ENCODE peak calls at places on chromosomes 12 and 14, in six cellular contexts. M is CD4-positive, CD25-positive, alpha-beta regulatory T cell; A is Peyer's patch; E is lung; H is GM23248; W is fibroblast of lung. U is an unnamed sample.

GRCh38 chr12:116861331-116861730 is 19.9 kb downstream of the HRK start:
- DNase-seq in H (peak; percentile 78), E (no peak), A (peak; percentile 82), M (peak; percentile 37), W (peak; percentile 77), U (peak; percentile 36)

GRCh38 chr12:6204533-6205143 is 4.4 kb downstream of the CD9 start:
- DNase-seq in H (no peak), E (no peak), M (no peak), W (no peak), A (no peak), U (no peak)

GRCh38 chr12:31310488-31310887 is 15.5 kb downstream of the SINHCAF start:
- DNase-seq in A (no peak), M (no peak), W (no peak), H (no peak), E (no peak), U (no peak)

GRCh38 chr12:52354197-52354596 is 13.1 kb downstream of the KRT85 start:
- DNase-seq in W (no peak), H (no peak), E (no peak), M (no peak), A (no peak), U (no peak)

GRCh38 chr14:94679941-94680340 is 67.8 kb downstream of the SERPINA3 start:
- DNase-seq in H (no peak), A (no peak), E (no peak), W (no peak), M (no peak), U (no peak)

GRCh38 chr12:89832336-89832735 is 123.7 kb upstream of the ATP2B1 start:
- DNase-seq in W (no peak), E (no peak), M (no peak), A (no peak), H (no peak), U (no peak)

GRCh38 chr14:55245657-55246268 is 25.5 kb upstream of the FBXO34 start:
- DNase-seq in W (peak; percentile 18), H (peak; percentile 55), E (no peak), A (no peak), M (peak; percentile 51), U (no peak)

GRCh38 chr14:104222396-104223036 is 84.1 kb downstream of the KIF26A start:
- DNase-seq in H (no peak), E (no peak), W (no peak), M (no peak), A (no peak), U (no peak)

GRCh38 chr12:11673666-11674464 is 24.4 kb downstream of the ETV6 start:
- DNase-seq in W (peak; percentile 48), A (no peak), M (no peak), E (no peak), H (peak; percentile 43), U (no peak)

GRCh38 chr12:1811948-1812291 is 8.4 kb upstream of the LRTM2 start:
- DNase-seq in E (no peak), A (no peak), W (no peak), H (no peak), M (no peak), U (no peak)

GRCh38 chr12:1812650-1813302 is 7.6 kb upstream of the LRTM2 start:
- DNase-seq in H (peak; percentile 36), A (peak; percentile 46), M (no peak), W (peak; percentile 45), E (peak; percentile 51), U (no peak)

GRCh38 chr12:1810931-1811280 is 9.5 kb upstream of the LRTM2 start:
- DNase-seq in W (no peak), M (no peak), A (no peak), E (no peak), H (no peak), U (no peak)

GRCh38 chr12:1810201-1810930 is 10.0 kb upstream of the LRTM2 start:
- DNase-seq in H (no peak), A (no peak), W (peak; percentile 66), E (no peak), M (no peak), U (no peak)

DNA sequence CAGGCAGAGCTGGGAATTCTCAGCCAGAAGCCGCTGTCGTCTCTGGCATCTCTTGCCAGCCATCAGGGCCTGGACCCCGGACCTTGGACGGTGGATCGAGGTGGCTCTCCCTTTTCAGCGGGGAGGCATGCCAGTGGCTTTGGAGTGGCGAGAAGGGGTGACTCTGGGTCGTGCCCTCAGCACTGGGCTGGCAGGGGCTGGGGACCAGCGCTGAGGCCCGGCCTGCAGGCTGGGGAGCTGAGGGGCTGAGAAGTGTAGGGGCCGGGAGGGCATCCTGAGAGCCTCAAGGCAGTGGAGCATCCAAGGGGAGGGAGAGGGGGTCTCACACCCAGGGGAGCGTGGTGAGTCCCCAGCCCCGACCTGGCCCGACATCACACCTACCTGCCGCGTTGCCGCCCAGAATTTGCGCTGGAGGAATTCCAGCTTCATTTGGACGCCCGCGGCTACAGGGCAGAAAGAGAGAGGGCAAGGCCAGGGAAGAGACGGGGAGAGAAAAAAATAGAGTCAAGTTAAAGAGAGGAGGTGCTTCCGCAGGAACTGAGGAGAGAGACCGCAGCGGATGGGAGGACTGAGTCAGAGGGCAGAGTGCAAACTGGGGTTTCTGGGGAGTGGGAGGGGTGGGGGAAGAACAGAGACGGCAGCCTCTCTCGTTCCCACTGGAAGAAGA is 9.0 kb upstream of the LRTM2 start:
- DNase-seq in E (no peak), W (peak; percentile 79), M (no peak), H (no peak), A (no peak), U (no peak)
- H3K27ac ChIP-seq in E (no peak overlapping the region), W (no peak overlapping the region), M (peak overlapping the region; percentile 2), H (no peak overlapping the region), A (peak overlapping the region; percentile 59), U (no peak overlapping the region)

DNA sequence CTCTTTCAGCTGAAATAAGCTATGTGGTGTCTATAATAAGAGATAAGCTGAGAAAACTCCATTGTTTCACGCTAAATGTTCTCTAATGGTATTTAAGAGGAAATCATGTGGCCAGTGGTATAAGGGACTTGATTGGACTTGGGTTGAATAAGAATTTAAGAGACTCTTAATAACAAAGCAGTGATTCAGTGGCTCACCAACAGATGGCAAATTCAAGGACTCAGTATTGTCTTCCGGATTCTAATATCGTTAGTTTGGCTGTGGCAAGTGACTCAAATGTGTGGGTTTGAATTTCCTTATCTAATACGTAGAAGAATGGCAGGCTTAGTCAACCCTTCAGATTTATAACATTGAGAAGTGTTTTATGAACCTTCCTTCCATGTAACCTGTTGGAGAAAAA is 49.1 kb upstream of the KCNH3 start:
- DNase-seq in M (no peak), W (peak; percentile 99), E (no peak), A (no peak), H (peak; percentile 58), U (no peak)
- H3K27ac ChIP-seq in M (no peak overlapping the region), W (no peak overlapping the region), E (no peak overlapping the region), A (no peak overlapping the region), H (no peak overlapping the region), U (no peak overlapping the region)

GRCh38 chr14:90676356-90676755 is 139.9 kb downstream of the TTC7B start:
- DNase-seq in A (no peak), M (no peak), W (peak; percentile 39), E (no peak), H (peak; percentile 37), U (no peak)
- H3K27ac ChIP-seq in A (no peak overlapping the region), M (no peak overlapping the region), W (no peak overlapping the region), E (peak overlapping the region; percentile 75), H (peak overlapping the region; percentile 26), U (no peak overlapping the region)

DNA sequence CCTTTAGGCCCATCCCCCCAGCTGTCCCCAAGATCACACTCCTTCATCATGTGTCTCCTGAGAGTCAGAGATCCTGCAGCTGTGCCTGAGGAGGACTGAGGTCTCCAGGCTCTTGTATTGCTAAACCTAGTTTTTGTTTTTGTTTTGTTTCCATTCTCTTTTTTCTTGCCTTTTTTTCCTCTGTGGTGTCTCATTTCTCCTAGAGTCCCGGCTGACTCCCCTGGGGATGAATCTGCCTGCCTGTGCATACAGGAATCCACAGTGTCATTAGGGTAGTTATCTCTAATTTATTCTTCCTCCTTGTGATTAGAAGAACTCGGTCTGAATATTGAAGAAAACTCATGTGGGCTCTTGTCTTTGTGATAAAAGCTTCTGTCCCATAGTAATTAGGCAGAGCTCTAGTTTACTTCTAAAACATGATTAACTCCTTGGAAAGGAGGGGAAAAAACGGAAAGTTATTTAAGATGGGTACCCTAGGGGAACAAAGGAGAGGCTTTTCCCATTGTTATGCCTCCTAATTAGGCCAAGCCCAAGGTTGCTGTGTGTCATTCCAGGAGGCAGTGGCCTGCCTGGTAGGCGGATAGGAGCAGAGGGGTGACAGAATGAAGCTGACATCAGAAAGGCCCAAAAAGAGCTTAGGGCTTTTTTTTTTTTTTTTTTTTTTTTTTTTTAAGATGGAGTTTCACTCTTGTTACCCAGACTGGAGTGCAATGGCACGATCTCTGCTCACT is 343.1 kb downstream of the ZFP36L1 start:
- DNase-seq in A (no peak), M (no peak), H (no peak), W (no peak), E (no peak), U (no peak)
- H3K27ac ChIP-seq in A (no peak overlapping the region), M (no peak overlapping the region), H (no peak overlapping the region), W (no peak overlapping the region), E (no peak overlapping the region), U (no peak overlapping the region)

DNA sequence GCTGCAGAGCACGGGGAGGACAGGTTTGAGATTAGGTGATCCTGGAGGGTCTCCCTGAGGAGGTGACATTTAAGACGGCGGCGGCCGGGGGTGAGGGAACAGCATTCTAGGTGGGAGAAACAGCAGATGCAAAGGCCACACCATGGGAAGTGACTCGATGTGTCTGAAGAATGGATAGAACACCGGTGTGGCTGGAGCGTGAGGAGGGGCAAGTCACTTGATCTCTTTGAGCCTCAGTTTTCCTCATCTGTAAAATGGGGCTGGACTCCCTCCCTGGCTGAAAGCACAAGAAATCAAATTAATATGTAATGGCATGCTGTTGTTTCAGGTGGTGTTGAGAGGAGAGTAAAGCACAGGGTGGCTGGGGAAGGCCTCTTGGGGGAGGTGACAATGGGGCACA is 10.0 kb upstream of the NCOR2 start:
- DNase-seq in W (no peak), H (no peak), M (no peak), A (no peak), E (no peak), U (no peak)
- H3K27ac ChIP-seq in W (no peak overlapping the region), H (no peak overlapping the region), M (no peak overlapping the region), A (no peak overlapping the region), E (no peak overlapping the region), U (no peak overlapping the region)

GRCh38 chr12:77943466-77943865 is 112.8 kb downstream of the NAV3 start:
- DNase-seq in W (peak; percentile 86), E (no peak), H (peak; percentile 88), A (no peak), M (no peak), U (no peak)
- H3K27ac ChIP-seq in W (peak overlapping the region; percentile 26), E (no peak overlapping the region), H (peak overlapping the region; percentile 88), A (no peak overlapping the region), M (no peak overlapping the region), U (no peak overlapping the region)

U was measured in CD4-positive, alpha-beta T cell.